ENCODE peak calls at places on chromosomes 2 and 18, in four cellular contexts. M is H1, Y is K562, W is GM12878. N is an unnamed sample.

GRCh38 chr2:58032016-58032750 is 14.4 kb upstream of the VRK2 start:
- DNase-seq in M (no peak), Y (no peak), W (no peak), N (no peak)

GRCh38 chr2:238786379-238786778 is 61.5 kb upstream of the TWIST2 start:
- DNase-seq in M (no peak), Y (no peak), W (no peak), N (no peak)

GRCh38 chr2:211407076-211407475 is 850.7 kb downstream of the CPS1 start:
- DNase-seq in M (no peak), Y (no peak), W (no peak), N (no peak)

GRCh38 chr2:46082531-46083485 is 214.4 kb upstream of the EPAS1 start:
- DNase-seq in M (no peak), Y (no peak), W (no peak), N (no peak)

GRCh38 chr2:44763275-44763674 is 178.2 kb upstream of the SIX3 start:
- DNase-seq in M (no peak), Y (no peak), W (no peak), N (no peak)

GRCh38 chr2:211457325-211457724 is 900.9 kb downstream of the CPS1 start:
- DNase-seq in M (no peak), Y (no peak), W (no peak), N (no peak)

GRCh38 chr2:134432438-134432883 is 178.6 kb downstream of the MGAT5 start:
- DNase-seq in M (no peak), Y (no peak), W (no peak), N (no peak)

GRCh38 chr2:212595036-212595654 is 56.5 kb upstream of the ERBB4 start:
- DNase-seq in M (no peak), Y (no peak), W (peak; percentile 17), N (peak; percentile 32)

DNA sequence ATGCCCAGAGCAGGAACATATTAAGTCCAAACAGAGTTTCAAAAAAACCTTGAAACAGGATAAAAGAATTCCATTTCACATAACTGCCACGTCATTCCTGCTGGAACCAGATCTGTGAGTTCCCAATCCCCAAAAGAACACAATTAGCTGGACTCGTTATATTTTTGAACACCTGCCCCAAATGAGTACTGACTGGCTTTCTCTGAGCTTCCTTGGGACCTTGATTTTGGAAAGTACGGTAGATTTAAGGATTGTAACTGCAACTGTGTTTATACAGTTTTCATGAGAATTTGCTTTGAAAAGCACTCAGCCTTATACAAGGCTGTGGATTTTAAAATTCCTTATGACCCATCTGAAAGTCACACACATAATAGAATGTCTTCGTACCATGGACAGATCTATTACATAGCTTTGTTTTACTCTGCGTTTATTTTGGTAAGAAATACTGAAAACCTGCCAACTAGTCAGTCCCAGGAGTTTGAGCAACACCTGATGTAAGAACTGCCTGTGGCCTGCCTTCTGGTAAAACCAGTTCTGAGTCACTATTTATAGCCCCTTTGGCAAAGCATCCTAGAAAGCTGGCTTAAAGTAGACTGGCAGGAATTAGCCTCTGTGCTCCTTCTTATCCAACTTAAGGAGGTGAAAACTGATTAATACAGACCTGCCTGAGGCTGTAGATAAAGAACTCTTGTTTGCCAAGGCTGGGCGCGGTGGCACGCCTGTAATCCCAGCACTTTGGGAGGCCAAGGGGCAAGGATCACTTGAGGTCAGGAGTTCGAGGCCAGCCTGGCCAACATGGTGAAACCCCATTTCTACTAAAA is 48.1 kb downstream of the MERTK start:
- DNase-seq in M (no peak), Y (no peak), W (no peak), N (peak; percentile 94)
- TF ChIP-seq EGR1 in M (no peak), Y (no peak), W (no peak), N (no peak)

DNA sequence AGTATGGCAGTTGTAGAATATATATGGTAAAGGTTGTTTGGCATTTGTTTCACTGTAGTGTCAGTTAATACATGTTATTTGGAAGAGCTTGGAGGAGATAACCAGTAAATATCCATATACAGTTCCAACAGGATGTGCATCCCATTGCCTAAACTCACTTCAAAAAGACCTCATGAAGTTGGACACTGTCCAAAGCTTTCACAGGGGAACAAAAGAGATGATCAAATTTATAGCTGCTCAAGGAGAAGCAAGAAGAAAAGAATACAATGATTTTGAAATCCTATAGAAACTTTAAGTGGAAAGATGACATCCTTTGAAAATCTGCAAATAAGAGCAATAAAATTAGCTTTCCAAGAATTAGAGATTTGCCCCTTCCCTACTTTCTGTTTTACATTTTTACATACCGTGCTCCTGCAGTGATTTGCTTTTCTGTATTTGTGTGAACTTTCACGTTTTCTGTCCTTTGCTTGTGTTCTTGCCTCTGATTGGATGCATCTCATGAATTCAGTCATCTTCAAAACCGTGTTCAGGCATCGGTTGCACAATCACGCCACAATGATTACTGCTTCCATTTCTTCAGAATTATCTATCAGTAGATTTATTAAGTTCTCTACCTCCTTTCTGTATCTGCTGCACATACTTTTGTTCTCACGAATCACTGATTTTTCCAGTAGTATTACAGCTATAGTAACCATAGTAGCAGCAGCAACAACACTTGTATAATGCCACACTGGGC is 83.8 kb downstream of the PARD3B start:
- DNase-seq in M (no peak), Y (no peak), W (no peak), N (no peak)
- TF ChIP-seq EGR1 in M (no peak), Y (no peak), W (no peak), N (no peak)

DNA sequence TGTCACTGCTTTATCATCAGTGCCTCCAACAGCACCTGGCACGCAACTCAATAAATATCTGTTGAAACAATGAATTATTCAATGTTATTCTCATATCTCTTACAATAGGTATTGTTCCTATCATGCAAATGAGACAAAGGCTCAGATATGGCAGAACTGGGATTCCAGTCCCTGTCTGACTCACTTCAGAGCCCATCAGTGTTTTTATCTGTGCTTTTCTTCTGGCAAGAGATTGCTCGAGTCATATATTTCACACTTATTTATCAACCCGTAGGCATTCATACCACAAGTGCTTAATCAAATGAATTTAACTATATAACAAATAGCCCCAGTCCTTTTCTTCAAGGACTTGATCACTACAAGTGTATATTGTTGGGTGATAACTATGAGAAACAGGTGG is 76.4 kb upstream of the TSPYL6 start:
- DNase-seq in M (no peak), Y (no peak), W (no peak), N (no peak)
- TF ChIP-seq EGR1 in M (no peak), Y (no peak), W (no peak), N (no peak)

DNA sequence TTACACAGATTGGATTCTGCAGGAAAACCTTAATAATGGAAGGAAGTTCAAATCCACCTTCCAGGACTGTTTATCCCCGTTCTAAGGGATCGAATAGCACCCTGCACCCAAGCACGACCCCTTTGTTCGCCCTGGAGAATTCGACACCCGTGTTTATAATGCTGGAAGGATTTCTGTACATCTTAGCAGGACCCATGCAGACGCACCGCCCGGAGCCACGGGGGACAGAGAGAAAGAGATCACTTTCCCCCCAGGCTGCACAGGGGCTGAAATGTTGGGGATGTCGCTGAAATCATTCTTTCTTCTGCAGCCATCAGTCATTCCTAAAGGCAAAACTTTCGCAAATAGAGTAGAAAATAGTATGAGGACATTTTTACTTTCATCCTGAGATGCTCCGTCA is 238.7 kb upstream of the SALL3 start:
- DNase-seq in M (no peak), Y (no peak), W (no peak), N (no peak)
- TF ChIP-seq EGR1 in M (no peak), Y (no peak), W (no peak), N (no peak)

GRCh38 chr2:9191044-9191481 is 15.5 kb upstream of the ASAP2 start:
- DNase-seq in M (no peak), Y (no peak), W (no peak), N (no peak)
- TF ChIP-seq EGR1 in M (no peak), Y (no peak), W (no peak), N (no peak)

GRCh38 chr2:25164526-25164925 is 3.9 kb downstream of the POMC start:
- DNase-seq in M (no peak), Y (no peak), W (no peak), N (no peak)

GRCh38 chr2:25159947-25160346 is 8.4 kb downstream of the POMC start:
- DNase-seq in M (no peak), Y (peak; percentile 57), W (no peak), N (no peak)

GRCh38 chr2:25158096-25158852 is 10.1 kb downstream of the POMC start:
- DNase-seq in M (no peak), Y (no peak), W (no peak), N (no peak)

GRCh38 chr2:25160376-25160775 is 8.0 kb downstream of the POMC start:
- DNase-seq in M (no peak), Y (no peak), W (no peak), N (no peak)

DNA sequence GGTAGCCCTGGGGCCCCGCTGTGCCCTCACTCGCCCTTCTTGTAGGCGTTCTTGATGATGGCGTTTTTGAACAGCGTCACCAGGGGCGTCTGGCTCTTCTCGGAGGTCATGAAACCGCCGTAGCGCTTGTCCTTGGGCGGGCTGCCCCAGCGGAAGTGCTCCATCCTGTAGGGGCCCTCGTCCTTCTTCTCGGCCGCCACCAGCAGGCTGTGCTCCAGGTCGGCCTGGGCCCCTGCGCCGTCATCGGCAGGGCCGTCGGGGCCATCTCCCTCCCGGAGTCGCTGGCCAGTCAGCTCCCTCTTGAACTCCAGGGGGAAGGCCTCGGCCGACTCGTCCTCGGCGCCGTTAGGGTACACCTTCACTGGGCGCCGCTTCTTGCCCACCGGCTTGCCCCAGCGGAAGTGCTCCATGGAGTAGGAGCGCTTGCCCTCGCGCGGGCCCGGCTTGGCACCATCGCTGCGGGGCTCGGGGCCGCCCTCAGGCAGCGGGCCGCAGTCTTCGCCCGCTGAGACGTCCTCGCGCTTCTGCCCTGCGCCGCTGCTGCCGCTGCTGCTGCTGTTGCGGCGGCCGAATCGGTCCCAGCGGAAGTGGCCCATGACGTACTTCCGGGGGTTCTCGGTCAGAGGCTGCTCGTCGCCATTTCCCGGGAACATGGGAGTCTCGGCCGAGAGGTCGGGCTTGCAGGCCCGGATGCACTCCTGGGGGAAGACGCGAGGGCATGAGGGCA is 7.2 kb downstream of the POMC start:
- DNase-seq in M (no peak), Y (no peak), W (no peak), N (no peak)
- TF ChIP-seq EGR1 in M (no peak), Y (no peak), W (no peak), N (no peak)

GRCh38 chr2:192155521-192156118 is 39.1 kb downstream of the TMEFF2 start:
- DNase-seq in M (no peak), Y (no peak), W (no peak), N (no peak)
- TF ChIP-seq EGR1 in M (no peak), Y (no peak), W (no peak), N (no peak)

DNA sequence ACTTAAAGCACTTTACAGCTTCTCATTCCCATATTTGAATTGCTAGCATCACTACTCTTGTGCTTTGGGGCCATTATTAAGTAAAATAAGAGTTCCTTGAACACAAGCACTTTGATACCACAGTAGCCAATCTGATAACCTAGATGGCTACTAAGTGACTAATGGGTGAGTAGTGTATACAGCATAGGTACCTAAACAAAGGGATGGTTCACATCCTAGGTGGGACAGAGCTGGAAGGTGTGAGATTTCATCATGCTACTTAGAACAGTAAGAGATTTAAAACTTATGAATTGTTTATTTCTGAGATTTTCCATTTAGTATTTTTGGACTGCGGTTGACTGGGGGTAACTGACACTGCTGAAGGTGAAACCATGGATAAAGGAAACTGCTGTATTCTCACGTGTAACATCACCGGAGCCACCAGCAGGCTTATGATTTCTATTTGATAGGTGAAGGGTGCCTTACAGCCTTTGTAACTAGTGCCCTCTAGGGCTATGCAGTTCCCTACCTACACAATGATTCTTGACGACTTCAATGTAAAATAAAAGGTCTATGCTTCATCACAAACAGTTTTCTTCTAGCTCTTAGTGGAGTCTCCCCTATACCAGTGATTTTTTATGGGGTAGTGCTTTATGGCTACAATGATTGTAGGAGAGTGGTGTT is 22.1 kb upstream of the CRIM1 start:
- DNase-seq in M (no peak), Y (no peak), W (no peak), N (no peak)
- TF ChIP-seq EGR1 in M (no peak), Y (no peak), W (no peak), N (no peak)

DNA sequence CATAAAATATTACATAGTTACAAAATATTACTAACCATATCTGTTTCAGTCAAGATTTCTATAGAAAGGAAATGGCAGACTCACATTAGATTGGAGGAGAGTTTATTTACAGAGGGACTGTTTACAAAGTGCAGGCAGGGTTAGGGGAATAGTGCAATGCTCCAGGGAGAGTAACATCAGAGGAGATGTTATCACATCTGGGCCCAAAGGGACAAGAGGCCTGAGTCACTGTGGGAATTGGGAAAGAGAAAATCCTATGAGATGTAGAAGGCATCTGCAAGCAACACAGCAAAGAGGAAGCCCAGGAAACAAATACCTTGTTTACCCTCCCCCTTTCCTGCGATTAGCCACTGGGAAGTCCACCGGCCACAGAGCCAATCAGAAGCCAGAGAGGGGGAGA is 227.3 kb upstream of the TANK start:
- DNase-seq in M (no peak), Y (no peak), W (no peak), N (no peak)
- TF ChIP-seq EGR1 in M (no peak), Y (no peak), W (no peak), N (no peak)